ENCODE peak calls at places on chromosomes 4 and X, in seven cellular contexts. P is stomach, X is fibroblast of lung, U is mammary epithelial cell, N is endothelial cell of umbilical vein, Z is ovary, R is transverse colon. G is an unnamed sample. For H3K36me3 and H3K9me3, the result is how much of the 10 kb centered on the place peaks cover.

GRCh38 chrX:139875831-139876230 is 57.0 kb downstream of the ATP11C start:
- DNase-seq in P (no peak), X (peak), U (no peak), N (peak), Z (no peak), R (no peak), G (no peak)

GRCh38 chr4:168528131-168528949 is 31.5 kb downstream of the PALLD start:
- DNase-seq in P (no peak), X (peak), U (no peak), N (no peak), Z (no peak), R (no peak), G (no peak)

GRCh38 chr4:138751290-138751689 is 264.3 kb upstream of the NOCT start:
- DNase-seq in P (no peak), X (no peak), U (no peak), N (no peak), Z (no peak), R (no peak), G (no peak)

GRCh38 chr4:154082760-154083530 is 294.1 kb upstream of the SFRP2 start:
- DNase-seq in P (no peak), X (peak), U (peak), N (no peak), Z (no peak), R (no peak), G (no peak)

GRCh38 chrX:2788980-2789379 is 37.1 kb downstream of the XG start:
- DNase-seq in P (no peak), X (no peak), U (no peak), N (no peak), Z (no peak), R (no peak), G (no peak)

GRCh38 chrX:134247492-134247891 is 10.5 kb downstream of the CCDC160 start:
- DNase-seq in P (no peak), X (no peak), U (peak), N (no peak), Z (no peak), R (no peak), G (no peak)

GRCh38 chr4:2745981-2746806 is 9.9 kb downstream of the TNIP2 start:
- DNase-seq in P (peak), X (peak), U (peak), N (peak), Z (no peak), R (peak), G (peak)

GRCh38 chr4:132866616-132867015 is 282.5 kb upstream of the PCDH10 start:
- DNase-seq in P (no peak), X (no peak), U (no peak), N (no peak), Z (no peak), R (no peak), G (no peak)

GRCh38 chr4:23332266-23332665 is 557.6 kb downstream of the PPARGC1A start:
- DNase-seq in P (no peak), X (peak), U (no peak), N (no peak), Z (no peak), R (no peak), G (no peak)

GRCh38 chr4:131764730-131765129 is 1384.4 kb upstream of the PCDH10 start:
- DNase-seq in P (no peak), X (no peak), U (no peak), N (no peak), Z (no peak), R (no peak), G (no peak)

GRCh38 chr4:120731561-120731960 is 191.0 kb downstream of the PRDM5 start:
- DNase-seq in P (no peak), X (peak), U (no peak), N (no peak), Z (no peak), R (no peak), G (no peak)

GRCh38 chr4:85829276-85830051 is 354.5 kb downstream of the ARHGAP24 start:
- DNase-seq in P (no peak), X (peak), U (peak), N (no peak), Z (no peak), R (no peak), G (no peak)

GRCh38 chr4:94813221-94813620 is 55.5 kb downstream of the BMPR1B start:
- DNase-seq in P (no peak), X (no peak), U (no peak), N (no peak), Z (no peak), R (no peak), G (no peak)

GRCh38 chr4:76748649-76749048 is 149.3 kb downstream of the SOWAHB start:
- DNase-seq in P (peak), X (peak), U (no peak), N (peak), Z (no peak), R (peak), G (no peak)

GRCh38 chrX:6968231-6968630 is 179.3 kb upstream of the STS start:
- DNase-seq in P (no peak), X (peak), U (no peak), N (no peak), Z (no peak), R (no peak), G (no peak)

GRCh38 chr4:184345573-184345922 is 127.9 kb upstream of the ENPP6 start:
- DNase-seq in P (no peak), X (no peak), U (no peak), N (no peak), Z (no peak), R (no peak), G (no peak)

GRCh38 chrX:18448416-18448815 is 23.0 kb downstream of the CDKL5 start:
- DNase-seq in P (no peak), X (peak), U (no peak), N (no peak), Z (no peak), R (no peak), G (no peak)

GRCh38 chr4:76696109-76696508 is 201.8 kb downstream of the SOWAHB start:
- DNase-seq in P (no peak), X (peak), U (no peak), N (no peak), Z (no peak), R (no peak), G (no peak)

GRCh38 chr4:32340591-32340990 is 1620.4 kb downstream of the PCDH7 start:
- DNase-seq in P (no peak), X (no peak), U (no peak), N (no peak), Z (no peak), R (no peak), G (no peak)

GRCh38 chr4:67327245-67327860 is 217.9 kb downstream of the CENPC start:
- DNase-seq in P (peak), X (peak), U (peak), N (peak), Z (no peak), R (peak), G (peak)

GRCh38 chr4:110587666-110588285 is 35.1 kb downstream of the PITX2 start:
- DNase-seq in P (no peak), X (no peak), U (no peak), N (no peak), Z (no peak), R (no peak), G (no peak)

GRCh38 chr4:112277220-112277619 is 8.5 kb downstream of the TIFA start:
- DNase-seq in P (no peak), X (no peak), U (peak), N (no peak), Z (no peak), R (no peak), G (no peak)

GRCh38 chr4:41205854-41206460 is 8.4 kb downstream of the APBB2 start:
- DNase-seq in P (no peak), X (peak), U (no peak), N (peak), Z (no peak), R (no peak), G (no peak)

GRCh38 chr4:158170691-158171455 is 2.0 kb downstream of the GASK1B start:
- DNase-seq in P (no peak), X (peak), U (peak), N (peak), Z (peak), R (peak), G (peak)

GRCh38 chrX:150544835-150545790 is 23.3 kb upstream of the MTM1 start:
- DNase-seq in P (no peak), X (no peak), U (no peak), N (peak), Z (peak), R (no peak), G (no peak)

GRCh38 chrX:153075366-153075765 is 3.1 kb downstream of the PNMA6A start:
- DNase-seq in P (no peak), X (no peak), U (no peak), N (no peak), Z (no peak), R (no peak), G (no peak)
- H3K36me3 ChIP-seq in P (under half), X (under half), U (under half), N (under half), Z (under half), R (under half), G (under half)

DNA sequence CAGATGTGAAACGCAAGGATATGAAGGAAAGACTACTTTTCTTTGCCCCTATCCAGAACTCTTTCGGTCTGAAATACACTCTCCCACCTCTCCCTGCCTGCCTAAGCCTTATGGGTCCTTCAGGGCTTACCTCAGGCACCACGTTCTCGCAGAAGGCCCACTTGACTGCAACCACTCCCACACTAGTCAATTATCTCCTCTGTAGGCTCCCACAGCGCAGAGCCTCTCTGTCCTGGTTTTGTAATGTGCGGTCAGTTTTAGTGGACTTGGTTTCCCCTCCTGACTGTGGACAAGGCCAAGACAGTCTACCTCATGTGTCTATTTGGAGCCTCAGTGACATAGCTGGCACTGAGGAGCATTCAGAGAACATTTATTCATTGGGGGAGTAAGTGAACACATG is 11.1 kb downstream of the CNGA2 start:
- DNase-seq in P (no peak), X (no peak), U (no peak), N (no peak), Z (no peak), R (no peak), G (no peak)
- H3K9me3 ChIP-seq in P (under half), X (under half), U (under half), N (under half), Z (under half), R (under half), G (under half)

DNA sequence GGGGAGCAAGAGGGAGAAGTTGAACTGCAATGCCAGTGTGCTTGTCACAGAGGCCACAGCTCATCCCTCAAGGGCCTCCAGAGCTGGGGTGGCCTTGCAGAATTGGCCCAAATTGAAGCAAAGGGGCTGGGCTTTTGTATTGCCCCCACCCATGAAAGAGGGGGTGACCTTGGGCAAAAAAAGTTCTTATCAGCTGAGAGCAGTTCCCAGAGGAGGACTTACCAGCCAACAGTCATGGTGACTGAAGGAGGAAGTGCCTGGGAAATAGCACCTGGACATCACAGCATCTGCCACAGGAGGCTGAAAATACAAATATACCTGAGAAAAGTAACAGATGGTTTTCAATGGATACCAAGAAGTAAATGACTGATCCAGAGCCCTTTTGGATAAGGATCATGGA is 262.4 kb downstream of the MID1IP1 start:
- DNase-seq in P (no peak), X (no peak), U (no peak), N (no peak), Z (no peak), R (no peak), G (no peak)
- TF ChIP-seq CTCF in P (no peak), X (no peak), U (no peak), N (no peak), Z (no peak), R (no peak), G (no peak)

DNA sequence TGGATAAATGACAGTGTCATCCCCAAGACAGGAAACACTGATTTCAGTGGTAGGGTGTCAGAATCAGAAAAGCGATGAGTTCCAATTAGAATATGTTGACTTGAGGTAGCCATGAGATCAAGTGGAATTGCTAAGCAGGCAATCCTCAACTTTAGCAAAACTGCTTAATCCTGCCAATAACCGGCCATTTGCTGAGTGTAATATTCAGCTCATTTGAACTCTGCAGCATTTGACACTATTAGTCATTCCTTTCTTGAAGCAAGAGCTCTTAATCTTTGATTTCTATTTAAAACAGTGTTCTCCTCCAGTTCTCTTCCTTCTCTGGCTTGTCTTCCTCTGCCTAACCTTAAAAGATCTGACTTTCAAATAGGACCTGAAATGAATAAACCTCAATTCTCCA is 68.7 kb upstream of the DCLK2 start:
- DNase-seq in P (no peak), X (peak), U (no peak), N (no peak), Z (no peak), R (no peak), G (no peak)
- H3K36me3 ChIP-seq in P (under half), X (under half), U (under half), N (under half), Z (under half), R (under half), G (under half)

GRCh38 chr4:206054-206453 is 81.8 kb downstream of the ZNF718 start:
- DNase-seq in P (no peak), X (no peak), U (no peak), N (no peak), Z (no peak), R (no peak), G (no peak)
- H3K9me3 ChIP-seq in P (half or more), X (under half), U (under half), N (under half), Z (under half), R (under half), G (under half)

G was measured in Peyer's patch.